ENCODE peak calls at places on chromosome 14, in nine cellular contexts. E is adrenal gland, A is transverse colon, P is stomach, U is ovary, T is sigmoid colon, D is Peyer's patch, B is A549, Q is IMR-90. Y is an unnamed sample.

GRCh38 chr14:44613061-44613712 is 106.1 kb upstream of the FSCB start:
- DNase-seq in B (no peak), D (no peak), P (no peak), U (no peak), A (no peak), T (no peak), Q (no peak), E (no peak), Y (no peak)

GRCh38 chr14:85315891-85316290 is 214.1 kb upstream of the FLRT2 start:
- DNase-seq in P (no peak), E (no peak), U (no peak), T (no peak), B (no peak), Q (no peak), D (no peak), A (no peak), Y (no peak)

GRCh38 chr14:99773496-99774203 is 19.6 kb upstream of the EML1 start:
- DNase-seq in U (no peak), E (no peak), T (peak), Q (no peak), B (no peak), P (no peak), A (no peak), D (no peak), Y (peak)

GRCh38 chr14:99907761-99908652 is 114.8 kb downstream of the EML1 start:
- DNase-seq in A (no peak), U (no peak), D (no peak), T (no peak), P (no peak), Q (no peak), B (no peak), E (no peak), Y (no peak)

GRCh38 chr14:104178279-104178678 is 39.9 kb downstream of the KIF26A start:
- DNase-seq in A (no peak), Q (no peak), P (peak), T (no peak), U (peak), B (no peak), D (no peak), E (no peak), Y (no peak)

GRCh38 chr14:92459479-92460421 is 53.8 kb upstream of the RIN3 start:
- DNase-seq in Q (no peak), A (no peak), T (no peak), U (no peak), P (no peak), D (no peak), B (no peak), E (no peak), Y (peak)

GRCh38 chr14:81127785-81128184 is 93.0 kb downstream of the GTF2A1 start:
- DNase-seq in A (no peak), T (no peak), D (no peak), P (no peak), Q (peak), U (no peak), E (no peak), B (no peak), Y (no peak)

GRCh38 chr14:81990312-81990761 is 456.7 kb upstream of the SEL1L start:
- DNase-seq in E (peak), D (no peak), A (peak), T (no peak), P (peak), B (peak), U (no peak), Q (peak), Y (no peak)

GRCh38 chr14:100402631-100403030 is 79.5 kb downstream of the SLC25A47 start:
- DNase-seq in B (no peak), U (no peak), A (no peak), T (no peak), Q (no peak), E (no peak), D (peak), P (no peak), Y (no peak)

GRCh38 chr14:52032196-52032865 is 36.5 kb downstream of the NID2 start:
- DNase-seq in Q (no peak), B (no peak), A (no peak), P (no peak), U (no peak), E (no peak), T (no peak), D (no peak), Y (no peak)

GRCh38 chr14:68140801-68141200 is 321.2 kb downstream of the RAD51B start:
- DNase-seq in B (peak), U (no peak), D (no peak), Q (no peak), E (no peak), T (no peak), A (no peak), P (no peak), Y (no peak)

GRCh38 chr14:74549588-74549987 is 56.0 kb downstream of the ISCA2 start:
- DNase-seq in D (no peak), U (no peak), P (no peak), A (no peak), B (peak), Q (no peak), T (no peak), E (no peak), Y (no peak)

GRCh38 chr14:69358966-69359365 is 39.1 kb downstream of the ERH start:
- DNase-seq in D (no peak), B (no peak), T (no peak), Q (no peak), E (no peak), P (no peak), U (no peak), A (no peak), Y (no peak)

GRCh38 chr14:83923836-83924235 is 1606.1 kb upstream of the FLRT2 start:
- DNase-seq in D (no peak), Q (no peak), A (no peak), B (no peak), P (no peak), U (no peak), E (no peak), T (no peak), Y (no peak)

GRCh38 chr14:24113379-24113800 is 1.2 kb upstream of the DCAF11 start:
- DNase-seq in B (no peak), D (no peak), U (no peak), Q (no peak), T (no peak), P (no peak), E (no peak), A (no peak), Y (no peak)

GRCh38 chr14:69270795-69271708 is 11.1 kb downstream of the GALNT16 start:
- DNase-seq in Q (peak), U (no peak), D (no peak), A (no peak), P (no peak), B (no peak), E (no peak), T (no peak), Y (no peak)

GRCh38 chr14:20714593-20715250 is 26.2 kb downstream of the ANG start:
- DNase-seq in D (peak), Q (peak), P (peak), B (no peak), U (peak), A (peak), E (peak), T (peak), Y (peak)

GRCh38 chr14:70234066-70234950 is 45.6 kb upstream of the SLC8A3 start:
- DNase-seq in P (no peak), A (no peak), U (no peak), Q (no peak), D (no peak), T (no peak), E (no peak), B (no peak), Y (no peak)

GRCh38 chr14:34951286-34951685 is 31.5 kb upstream of the SRP54 start:
- DNase-seq in D (no peak), U (no peak), P (no peak), E (no peak), B (no peak), T (no peak), Q (peak), A (no peak), Y (no peak)
- TF ChIP-seq POLR2A in D (no peak), U (no peak), P (no peak), E (no peak), B (no peak), T (no peak), Q (no peak), A (no peak), Y (no peak)

DNA sequence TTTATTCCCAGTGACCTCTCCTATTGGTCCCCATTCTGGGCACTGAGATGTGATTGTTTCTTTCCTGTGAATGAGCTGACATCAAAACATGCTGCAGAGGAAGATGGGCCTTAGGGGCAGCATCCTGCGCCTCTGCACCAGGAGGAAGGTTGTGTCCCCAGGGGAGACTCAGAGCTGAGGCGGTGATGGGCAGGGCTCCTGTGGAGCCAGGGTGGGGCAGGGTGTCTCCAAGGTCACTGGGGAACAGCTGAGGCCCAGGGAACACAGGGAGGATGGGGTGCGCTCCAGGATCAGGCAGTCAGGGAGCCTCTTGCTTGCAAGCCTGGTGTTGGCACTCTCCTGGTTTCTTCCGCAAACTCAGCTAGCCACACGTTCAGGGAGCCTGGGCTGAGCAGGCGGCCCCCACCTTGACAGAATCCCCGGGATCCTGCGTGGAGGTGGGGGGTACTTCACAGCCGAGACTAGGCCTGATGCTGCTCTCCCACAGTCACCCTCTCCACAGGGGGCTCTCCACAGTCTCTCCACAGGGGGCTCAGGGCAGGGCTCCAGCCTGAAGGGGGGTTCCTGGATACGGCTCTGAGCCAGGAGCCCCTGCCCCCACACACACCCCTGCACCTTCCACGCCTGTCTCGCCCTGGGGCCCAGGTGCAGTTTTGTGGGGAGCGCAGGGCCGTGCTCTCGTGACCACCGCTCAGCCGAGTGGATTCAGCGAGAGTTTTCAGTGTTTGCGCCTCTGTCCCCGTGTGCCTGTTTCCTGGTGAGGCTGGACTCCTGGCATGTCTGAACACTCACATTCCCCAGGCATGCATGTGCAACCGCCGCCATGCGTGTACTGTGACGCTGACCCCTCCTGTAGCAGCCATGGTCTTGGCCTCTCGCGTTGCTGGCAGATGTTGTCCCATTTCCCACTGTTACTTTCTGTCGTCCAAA is 264.7 kb downstream of the SEC23A start:
- DNase-seq in D (peak), U (no peak), A (peak), T (no peak), P (no peak), B (no peak), E (no peak), Q (no peak), Y (no peak)
- H3K4me3 ChIP-seq in D (no peak), U (no peak), A (no peak), T (no peak), P (no peak), B (no peak), E (no peak), Q (no peak), Y (no peak)

DNA sequence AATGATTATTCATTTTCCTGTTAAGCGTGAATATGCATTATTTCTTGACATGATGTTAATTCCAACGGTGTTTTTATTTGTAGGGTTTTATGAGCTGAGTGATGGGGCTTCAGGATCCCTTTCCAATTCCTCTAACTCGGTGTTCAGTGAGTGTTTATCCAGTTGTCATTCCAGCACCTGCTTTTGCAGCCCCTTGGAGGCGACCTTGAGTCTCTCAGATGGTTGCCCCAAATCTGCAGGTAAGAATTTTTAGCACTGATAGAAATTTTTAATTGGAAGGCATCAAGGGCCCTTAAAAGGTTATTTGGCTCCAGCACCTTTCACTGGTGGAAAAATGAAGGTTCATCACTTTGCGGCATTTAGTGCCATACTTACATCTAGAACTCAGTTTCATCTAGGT is 3.7 kb downstream of the DACT1 start:
- DNase-seq in D (no peak), Q (no peak), T (no peak), E (no peak), A (no peak), U (no peak), P (no peak), B (no peak), Y (no peak)
- TF ChIP-seq CTCF in D (peak), Q (peak), T (no peak), E (no peak), A (peak), U (no peak), P (no peak), B (no peak), Y (no peak)

DNA sequence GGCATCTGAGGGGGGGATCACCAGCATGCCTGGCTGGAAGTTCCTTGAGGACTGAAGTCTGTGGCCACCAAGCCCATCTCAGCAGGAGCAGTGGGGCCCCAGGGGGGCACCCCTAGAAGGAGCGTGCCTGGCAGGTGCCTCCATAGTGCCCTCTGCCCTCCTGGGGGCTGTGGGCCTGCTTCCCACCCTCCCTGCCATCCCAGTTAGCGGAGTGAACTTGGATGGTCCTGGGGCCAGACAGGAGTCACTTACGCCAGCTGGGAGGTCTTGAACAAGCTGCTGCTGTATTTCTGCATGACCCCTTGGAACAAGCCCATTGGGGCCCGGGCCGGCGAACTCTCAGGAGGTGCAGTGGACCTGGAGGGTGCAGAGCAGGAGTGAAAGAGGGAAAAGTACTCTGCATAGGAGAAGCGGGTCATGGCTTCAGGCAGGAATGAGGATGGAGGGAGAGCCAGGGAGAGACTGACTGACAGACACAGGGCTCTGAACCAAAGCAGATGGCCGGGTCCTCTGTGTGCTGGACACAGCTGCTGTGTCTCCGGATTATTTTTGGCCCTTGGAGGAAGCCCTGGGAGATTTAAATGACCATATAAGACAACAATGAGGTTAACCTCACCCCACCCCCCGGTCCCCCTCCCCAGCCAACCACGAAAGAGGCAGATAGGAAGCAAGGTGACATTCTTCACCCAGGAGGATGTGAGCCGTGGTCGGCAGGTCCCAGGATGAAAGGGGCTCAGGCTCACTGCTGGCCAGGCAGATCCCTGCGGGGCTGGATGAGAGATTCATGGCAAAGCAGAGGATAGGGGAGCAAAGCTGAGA is 19.6 kb downstream of the ASB2 start:
- DNase-seq in P (no peak), Q (no peak), T (no peak), D (no peak), B (no peak), E (no peak), A (peak), U (no peak), Y (no peak)
- TF ChIP-seq POLR2A in P (no peak), Q (no peak), T (no peak), D (no peak), B (no peak), E (no peak), A (no peak), U (no peak), Y (no peak)

GRCh38 chr14:105528197-105528858 is 1.9 kb downstream of the TMEM121 start:
- DNase-seq in T (peak), E (peak), D (peak), B (peak), U (peak), Q (peak), A (peak), P (peak), Y (peak)

GRCh38 chr14:105525326-105525725 is 1.1 kb upstream of the TMEM121 start:
- DNase-seq in Q (no peak), E (no peak), P (no peak), A (no peak), B (no peak), D (no peak), T (no peak), U (no peak), Y (no peak)

GRCh38 chr14:105527381-105528196 is 1.2 kb downstream of the TMEM121 start:
- DNase-seq in P (no peak), U (no peak), D (no peak), A (no peak), B (no peak), T (no peak), Q (no peak), E (no peak), Y (peak)

GRCh38 chr14:105525861-105526780 is at the start of gene TMEM121:
- DNase-seq in D (no peak), A (peak), B (peak), E (peak), T (no peak), U (no peak), P (no peak), Q (no peak), Y (peak)

GRCh38 chr14:105526781-105527380 is 498 bp downstream of the TMEM121 start:
- DNase-seq in T (no peak), B (no peak), P (no peak), E (no peak), A (no peak), Q (no peak), D (no peak), U (no peak), Y (no peak)
- H3K4me3 ChIP-seq in T (peak), B (peak), P (peak), E (peak), A (peak), Q (peak), D (peak), U (peak), Y (peak)

Y was measured in uterus.